ENCODE peak calls at places on chromosomes 1 and 21, in four cellular contexts. One of them, this sample, is unnamed.

GRCh38 chr1:198387587-198387986 is 152.9 kb downstream of the ATP6V1G3 start:
- DNase-seq in AG04449: peak
- DNase-seq in BJ: no peak
- DNase-seq in astrocyte: peak
- DNase-seq in this sample: no peak

GRCh38 chr1:243718893-243719292 is 131.2 kb downstream of the AKT3 start:
- DNase-seq in AG04449: peak
- DNase-seq in astrocyte: peak
- DNase-seq in BJ: peak
- DNase-seq in this sample: no peak

GRCh38 chr1:36562181-36562685 is 79.5 kb upstream of the CSF3R start:
- DNase-seq in BJ: no peak
- DNase-seq in astrocyte: no peak
- DNase-seq in AG04449: no peak
- DNase-seq in this sample: peak

GRCh38 chr1:47432071-47433036 is 5.5 kb upstream of the FOXD2 start:
- DNase-seq in BJ: no peak
- DNase-seq in AG04449: no peak
- DNase-seq in astrocyte: peak
- DNase-seq in this sample: peak

GRCh38 chr1:1943834-1944570 is 24.9 kb upstream of the TMEM52 start:
- DNase-seq in BJ: no peak
- DNase-seq in AG04449: no peak
- DNase-seq in astrocyte: peak
- DNase-seq in this sample: peak

GRCh38 chr1:209866201-209866600 is 38.4 kb downstream of the UTP25 start:
- DNase-seq in AG04449: no peak
- DNase-seq in astrocyte: no peak
- DNase-seq in BJ: no peak
- DNase-seq in this sample: no peak

GRCh38 chr1:169486281-169486904 is 649 bp upstream of the SLC19A2 start:
- DNase-seq in astrocyte: peak
- DNase-seq in BJ: no peak
- DNase-seq in AG04449: no peak
- DNase-seq in this sample: no peak

GRCh38 chr1:74728736-74729135 is 4.1 kb downstream of the CRYZ start:
- DNase-seq in astrocyte: no peak
- DNase-seq in AG04449: no peak
- DNase-seq in BJ: no peak
- DNase-seq in this sample: no peak

GRCh38 chr1:62438163-62438562 is 1.3 kb downstream of the USP1 start:
- DNase-seq in AG04449: no peak
- DNase-seq in BJ: no peak
- DNase-seq in astrocyte: no peak
- DNase-seq in this sample: no peak

GRCh38 chr1:225909477-225909876 is 14.6 kb downstream of the PYCR2 start:
- DNase-seq in AG04449: no peak
- DNase-seq in astrocyte: no peak
- DNase-seq in BJ: no peak
- DNase-seq in this sample: peak

GRCh38 chr1:228459091-228459993 is 27.8 kb upstream of the RNF187 start:
- DNase-seq in BJ: peak
- DNase-seq in AG04449: no peak
- DNase-seq in astrocyte: peak
- DNase-seq in this sample: peak

GRCh38 chr1:201310986-201311355 is 27.7 kb downstream of the PKP1 start:
- DNase-seq in astrocyte: peak
- DNase-seq in AG04449: no peak
- DNase-seq in BJ: no peak
- DNase-seq in this sample: no peak

GRCh38 chr1:76547916-76548315 is 319.4 kb upstream of the ST6GALNAC5 start:
- DNase-seq in astrocyte: no peak
- DNase-seq in AG04449: no peak
- DNase-seq in BJ: no peak
- DNase-seq in this sample: no peak

GRCh38 chr1:67429011-67429527 is 1.1 kb downstream of the SERBP1 start:
- DNase-seq in astrocyte: no peak
- DNase-seq in AG04449: no peak
- DNase-seq in BJ: no peak
- DNase-seq in this sample: no peak

GRCh38 chr1:15328785-15329480 is 80.8 kb upstream of the EFHD2 start:
- DNase-seq in AG04449: no peak
- DNase-seq in BJ: no peak
- DNase-seq in astrocyte: peak
- DNase-seq in this sample: peak

GRCh38 chr1:184387069-184387870 is 441 bp downstream of the C1orf21 start:
- DNase-seq in AG04449: no peak
- DNase-seq in BJ: no peak
- DNase-seq in astrocyte: no peak
- DNase-seq in this sample: peak

GRCh38 chr1:160639652-160640051 is 7.2 kb downstream of the SLAMF1 start:
- DNase-seq in AG04449: no peak
- DNase-seq in BJ: no peak
- DNase-seq in astrocyte: no peak
- DNase-seq in this sample: no peak

GRCh38 chr21:23111070-23111605 is 2112.9 kb downstream of the NCAM2 start:
- DNase-seq in BJ: no peak
- DNase-seq in astrocyte: no peak
- DNase-seq in AG04449: no peak
- DNase-seq in this sample: no peak

GRCh38 chr1:182189535-182190066 is 128.1 kb upstream of the ZNF648 start:
- DNase-seq in AG04449: no peak
- DNase-seq in astrocyte: peak
- DNase-seq in BJ: no peak
- DNase-seq in this sample: no peak

GRCh38 chr1:21944261-21945074 is 7.4 kb upstream of the HSPG2 start:
- DNase-seq in BJ: no peak
- DNase-seq in AG04449: no peak
- DNase-seq in astrocyte: peak
- DNase-seq in this sample: no peak

GRCh38 chr1:225653463-225654276 is 747 bp upstream of the ENAH start:
- DNase-seq in AG04449: peak
- DNase-seq in BJ: no peak
- DNase-seq in astrocyte: peak
- DNase-seq in this sample: peak

GRCh38 chr21:41407541-41408460 is 18.2 kb upstream of the MX1 start:
- DNase-seq in BJ: no peak
- DNase-seq in AG04449: no peak
- DNase-seq in astrocyte: no peak
- DNase-seq in this sample: no peak

GRCh38 chr1:161241682-161242081 is 3.7 kb upstream of the NR1I3 start:
- DNase-seq in AG04449: no peak
- DNase-seq in astrocyte: no peak
- DNase-seq in BJ: no peak
- DNase-seq in this sample: no peak

GRCh38 chr21:41863439-41863740 is 15.8 kb downstream of the PRDM15 start:
- DNase-seq in AG04449: no peak
- DNase-seq in astrocyte: no peak
- DNase-seq in BJ: no peak
- DNase-seq in this sample: no peak

GRCh38 chr21:34844033-34844923 is 175.5 kb downstream of the CLIC6 start:
- DNase-seq in astrocyte: no peak
- DNase-seq in BJ: no peak
- DNase-seq in AG04449: no peak
- DNase-seq in this sample: peak

DNA sequence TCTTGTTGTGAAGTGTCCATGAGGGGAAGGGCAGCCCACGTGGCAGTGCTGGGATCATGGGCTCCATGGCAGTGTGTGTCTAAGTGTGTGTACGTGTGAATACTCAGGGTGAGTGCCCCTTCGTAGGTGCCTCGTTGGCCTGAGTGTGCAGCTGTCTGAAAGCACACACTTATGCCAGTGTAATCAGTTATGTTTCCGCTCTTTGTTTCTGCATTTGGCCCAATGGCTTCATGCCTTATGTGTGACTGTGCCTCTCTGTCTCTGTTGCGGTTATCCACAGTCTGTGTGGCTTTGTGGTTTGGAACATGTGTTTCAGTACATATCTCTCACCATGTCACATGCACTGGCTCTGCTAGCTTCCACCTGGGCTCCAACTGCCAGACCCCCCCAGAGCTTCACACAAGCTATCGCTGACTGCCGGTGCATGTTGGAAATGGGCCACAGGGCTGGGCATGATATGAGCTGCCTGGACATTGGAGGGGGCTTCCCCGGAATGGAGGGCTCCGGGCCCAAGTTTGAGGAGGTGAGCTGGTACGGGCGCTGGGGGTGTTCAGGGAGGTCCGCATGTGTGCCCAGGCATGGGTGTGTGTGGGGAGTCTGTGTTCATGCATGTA is 70.3 kb upstream of the TINAGL1 start:
- DNase-seq in BJ: peak
- DNase-seq in AG04449: peak
- DNase-seq in astrocyte: peak
- DNase-seq in this sample: no peak
- H3K4me3 ChIP-seq in BJ: no peak
- H3K4me3 ChIP-seq in AG04449: no peak
- H3K4me3 ChIP-seq in astrocyte: no peak
- H3K4me3 ChIP-seq in this sample: no peak

GRCh38 chr1:27302612-27303011 is 19.4 kb upstream of the TMEM222 start:
- DNase-seq in BJ: no peak
- DNase-seq in AG04449: no peak
- DNase-seq in astrocyte: no peak
- DNase-seq in this sample: no peak
- H3K4me3 ChIP-seq in BJ: no peak
- H3K4me3 ChIP-seq in AG04449: no peak
- H3K4me3 ChIP-seq in astrocyte: no peak
- H3K4me3 ChIP-seq in this sample: no peak

GRCh38 chr1:206116191-206116872 is 856 bp downstream of the AVPR1B start:
- DNase-seq in AG04449: no peak
- DNase-seq in BJ: no peak
- DNase-seq in astrocyte: no peak
- DNase-seq in this sample: no peak
- H3K4me3 ChIP-seq in AG04449: no peak
- H3K4me3 ChIP-seq in BJ: no peak
- H3K4me3 ChIP-seq in astrocyte: no peak
- H3K4me3 ChIP-seq in this sample: no peak

GRCh38 chr1:210916548-210916947 is 217.4 kb downstream of the KCNH1 start:
- DNase-seq in astrocyte: no peak
- DNase-seq in AG04449: no peak
- DNase-seq in BJ: no peak
- DNase-seq in this sample: no peak
- H3K4me3 ChIP-seq in astrocyte: no peak
- H3K4me3 ChIP-seq in AG04449: no peak
- H3K4me3 ChIP-seq in BJ: no peak
- H3K4me3 ChIP-seq in this sample: no peak

GRCh38 chr1:39170731-39171375 is 33.6 kb upstream of the MACF1 start:
- DNase-seq in BJ: no peak
- DNase-seq in AG04449: no peak
- DNase-seq in astrocyte: no peak
- DNase-seq in this sample: no peak
- H3K4me3 ChIP-seq in BJ: no peak
- H3K4me3 ChIP-seq in AG04449: no peak
- H3K4me3 ChIP-seq in astrocyte: no peak
- H3K4me3 ChIP-seq in this sample: no peak

GRCh38 chr1:10530281-10530740 is 55.6 kb downstream of the PEX14 start:
- DNase-seq in AG04449: no peak
- DNase-seq in astrocyte: peak
- DNase-seq in BJ: no peak
- DNase-seq in this sample: peak
- H3K4me3 ChIP-seq in AG04449: peak
- H3K4me3 ChIP-seq in astrocyte: peak
- H3K4me3 ChIP-seq in BJ: no peak
- H3K4me3 ChIP-seq in this sample: no peak

GRCh38 chr1:186682721-186683120 is 2.5 kb upstream of the PTGS2 start:
- DNase-seq in AG04449: no peak
- DNase-seq in astrocyte: peak
- DNase-seq in BJ: peak
- DNase-seq in this sample: no peak
- H3K4me3 ChIP-seq in AG04449: peak
- H3K4me3 ChIP-seq in astrocyte: no peak
- H3K4me3 ChIP-seq in BJ: peak
- H3K4me3 ChIP-seq in this sample: no peak

GRCh38 chr1:180157576-180158057 is 2.9 kb downstream of the QSOX1 start:
- DNase-seq in BJ: no peak
- DNase-seq in astrocyte: no peak
- DNase-seq in AG04449: no peak
- DNase-seq in this sample: no peak
- H3K4me3 ChIP-seq in BJ: no peak
- H3K4me3 ChIP-seq in astrocyte: peak
- H3K4me3 ChIP-seq in AG04449: peak
- H3K4me3 ChIP-seq in this sample: no peak

DNA sequence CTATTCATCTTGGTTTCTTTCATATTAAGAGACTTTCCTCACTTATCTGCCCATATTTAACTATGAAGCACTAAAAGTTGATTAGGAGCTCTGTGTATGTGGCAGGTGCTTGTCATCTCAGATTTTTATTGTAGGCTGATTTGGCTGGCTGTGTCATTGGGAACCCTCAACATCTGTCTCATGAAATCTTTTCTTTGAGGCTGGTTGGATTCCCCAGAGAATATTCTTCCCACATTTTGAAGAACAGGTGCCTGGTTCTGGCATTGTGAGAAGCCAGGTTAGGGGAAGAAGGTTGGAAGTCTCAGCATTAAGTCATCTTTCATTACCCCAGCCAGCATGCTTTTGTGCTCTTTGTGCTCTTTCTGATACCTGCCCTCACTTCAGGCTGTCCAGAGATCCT is 37.1 kb downstream of the EEIG2 start:
- DNase-seq in astrocyte: no peak
- DNase-seq in AG04449: no peak
- DNase-seq in BJ: no peak
- DNase-seq in this sample: no peak
- H3K4me3 ChIP-seq in astrocyte: no peak
- H3K4me3 ChIP-seq in AG04449: no peak
- H3K4me3 ChIP-seq in BJ: no peak
- H3K4me3 ChIP-seq in this sample: no peak